ENCODE peak calls at places on chromosomes 12 and 14, in four cellular contexts. M is fibroblast of lung, V is breast epithelium, O is fibroblast of mammary gland. D is an unnamed sample.

GRCh38 chr12:122724641-122725243 is 5.9 kb downstream of the HCAR1 start:
- DNase-seq in M (no peak), V (no peak), O (no peak), D (no peak)

GRCh38 chr14:32561520-32561919 is 232.4 kb downstream of the AKAP6 start:
- DNase-seq in M (peak), V (no peak), O (peak), D (peak)

GRCh38 chr14:97280526-97280925 is 483.3 kb downstream of the VRK1 start:
- DNase-seq in M (peak), V (no peak), O (no peak), D (no peak)

GRCh38 chr12:50195832-50196231 is 28.7 kb upstream of the CERS5 start:
- DNase-seq in M (no peak), V (no peak), O (no peak), D (no peak)

GRCh38 chr14:92248638-92249037 is 74.3 kb upstream of the SLC24A4 start:
- DNase-seq in M (no peak), V (no peak), O (no peak), D (no peak)

GRCh38 chr14:95127531-95127911 is 29.8 kb downstream of the DICER1 start:
- DNase-seq in M (no peak), V (no peak), O (no peak), D (no peak)

GRCh38 chr12:124487065-124487833 is 80.2 kb downstream of the NCOR2 start:
- DNase-seq in M (no peak), V (no peak), O (no peak), D (peak)

GRCh38 chr12:6326316-6326959 is 15.4 kb downstream of the TNFRSF1A start:
- DNase-seq in M (no peak), V (no peak), O (peak), D (peak)

GRCh38 chr12:19927661-19928060 is 440.7 kb upstream of the PDE3A start:
- DNase-seq in M (peak), V (no peak), O (no peak), D (no peak)

DNA sequence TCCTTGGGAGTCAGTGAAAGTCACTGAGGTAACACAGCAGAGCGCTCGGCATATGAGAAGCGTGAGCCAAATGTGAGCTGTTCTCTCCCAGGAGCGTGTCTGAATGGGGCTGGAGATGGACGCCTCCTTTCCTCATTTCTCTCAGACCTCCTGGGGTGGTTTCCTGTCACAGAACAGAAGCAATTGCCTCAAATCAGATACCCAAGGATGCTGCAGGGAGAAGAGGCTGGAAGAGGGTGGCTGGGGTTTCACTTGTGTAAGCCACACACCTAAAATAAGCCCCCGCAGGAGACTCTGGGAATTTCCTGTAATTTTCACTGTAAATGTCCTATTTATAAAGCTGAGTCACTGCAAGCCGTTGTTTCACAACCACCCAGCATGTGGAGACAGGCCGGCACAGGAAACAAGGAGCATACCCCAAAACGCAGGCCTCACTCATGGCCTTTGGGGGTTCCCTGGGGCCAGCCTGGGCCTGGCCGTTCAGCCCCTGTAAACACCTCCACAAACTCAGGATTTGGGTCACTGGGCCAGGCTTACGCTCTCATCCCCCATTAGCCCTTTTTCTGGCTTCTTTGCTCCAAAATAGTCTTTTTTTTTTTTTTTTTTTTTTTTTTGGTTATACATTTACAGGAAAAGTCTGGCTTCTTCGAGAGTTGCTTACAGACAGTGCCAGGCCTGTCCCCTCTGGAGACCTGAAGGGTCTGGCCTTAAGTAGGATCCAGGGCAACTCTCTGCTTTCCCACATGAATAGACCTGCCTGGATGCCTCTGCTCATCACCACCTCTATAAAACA is 55.3 kb downstream of the VCPKMT start:
- DNase-seq in M (peak), V (no peak), O (peak), D (peak)
- TF ChIP-seq CTCF in M (peak), V (peak), O (peak), D (peak)

GRCh38 chr14:37591941-37592287 is 3.1 kb downstream of the FOXA1 start:
- DNase-seq in M (no peak), V (no peak), O (no peak), D (no peak)

GRCh38 chr14:37592288-37593274 is 2.5 kb downstream of the FOXA1 start:
- DNase-seq in M (no peak), V (peak), O (no peak), D (no peak)

GRCh38 chr14:37594238-37594915 is 672 bp downstream of the FOXA1 start:
- DNase-seq in M (peak), V (peak), O (peak), D (peak)

GRCh38 chr14:37594916-37595808 is at the start of the genes FOXA1 and TTC6:
- DNase-seq in M (peak), V (peak), O (peak), D (no peak)

DNA sequence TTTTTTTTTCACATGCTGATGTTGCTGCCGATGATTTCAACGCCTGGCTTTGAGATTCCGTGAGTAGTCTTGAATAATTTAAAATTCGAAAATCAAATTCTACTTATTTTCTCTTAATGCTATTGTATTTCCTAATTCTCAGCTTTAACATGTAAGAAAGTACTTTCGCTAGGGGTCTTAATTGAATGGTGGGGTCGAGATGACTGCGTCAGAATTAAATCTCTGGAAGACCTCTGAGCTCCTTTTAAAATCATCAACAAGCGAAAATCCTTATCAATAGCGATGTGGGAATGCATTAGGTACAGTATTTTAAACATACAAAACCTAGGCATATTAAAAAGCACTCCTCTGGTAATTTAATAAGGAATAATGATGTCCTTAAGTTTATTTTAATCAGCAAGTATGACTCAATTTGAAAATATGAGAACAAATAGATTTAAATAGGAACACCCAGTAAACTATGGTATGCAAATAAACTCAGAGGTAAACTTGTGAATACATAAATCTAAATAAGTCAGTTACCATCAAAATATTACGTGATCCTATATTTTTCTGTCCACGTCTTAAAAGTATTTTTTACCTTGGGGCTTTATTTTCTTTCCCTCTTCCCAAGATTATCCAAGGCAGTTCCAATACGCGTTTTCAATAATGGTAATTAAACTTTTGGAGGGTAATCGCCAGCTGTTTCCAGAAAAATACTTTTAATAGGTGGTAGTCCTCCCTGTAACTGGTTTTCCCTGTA is 1.4 kb downstream of the FOXA1 start:
- DNase-seq in M (no peak), V (no peak), O (no peak), D (no peak)
- H3K4me3 ChIP-seq in M (peak), V (peak), O (no peak), D (no peak)

DNA sequence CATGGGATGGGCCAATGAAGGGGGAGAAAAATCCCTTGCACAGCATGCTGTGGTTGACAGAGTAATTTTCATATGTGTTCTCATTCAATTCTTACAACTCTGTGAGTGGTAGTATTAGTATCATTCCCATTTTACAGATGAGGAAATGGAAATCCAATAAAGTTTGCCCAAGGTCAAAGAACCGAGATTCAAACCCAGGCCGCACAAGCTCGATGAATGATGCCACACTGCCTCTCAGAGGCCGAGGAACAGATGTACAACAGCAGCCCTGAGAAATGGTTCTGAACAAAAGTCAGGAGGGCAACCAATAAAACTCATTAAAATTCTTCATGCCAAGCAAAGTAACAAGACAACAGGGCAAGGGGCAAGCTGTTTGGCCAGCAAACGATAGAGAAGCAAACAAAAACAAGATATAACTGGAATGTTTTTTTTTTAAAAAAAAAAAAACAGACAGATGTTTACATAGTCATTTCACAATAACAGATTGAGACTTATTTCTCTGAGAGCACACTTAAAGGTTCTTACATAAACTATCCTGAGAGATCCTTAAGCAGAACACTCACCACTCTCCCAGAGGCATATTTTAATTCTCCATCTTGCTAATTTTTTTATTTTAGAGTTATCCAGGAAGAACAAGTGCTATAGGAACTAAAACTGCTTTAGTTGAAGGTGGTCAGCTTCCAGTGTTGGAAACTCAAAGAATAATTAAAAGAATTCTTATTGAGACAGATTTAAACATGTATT is 85.8 kb downstream of the EXOC5 start:
- DNase-seq in M (no peak), V (no peak), O (peak), D (peak)
- TF ChIP-seq CTCF in M (no peak), V (no peak), O (peak), D (peak)

GRCh38 chr14:77579065-77579464 is 37.4 kb downstream of the SPTLC2 start:
- DNase-seq in M (peak), V (no peak), O (peak), D (no peak)

GRCh38 chr14:77582511-77582910 is 33.9 kb downstream of the SPTLC2 start:
- DNase-seq in M (no peak), V (no peak), O (no peak), D (no peak)

GRCh38 chr14:77579760-77580159 is 36.7 kb downstream of the SPTLC2 start:
- DNase-seq in M (peak), V (no peak), O (no peak), D (no peak)

GRCh38 chr14:77580477-77580876 is 36.0 kb downstream of the SPTLC2 start:
- DNase-seq in M (peak), V (no peak), O (no peak), D (no peak)

GRCh38 chr14:77580964-77581505 is 35.4 kb downstream of the SPTLC2 start:
- DNase-seq in M (peak), V (no peak), O (peak), D (peak)
- H3K4me3 ChIP-seq in M (peak), V (peak), O (no peak), D (peak)

GRCh38 chr12:21826549-21826940 is 52.0 kb upstream of the KCNJ8 start:
- DNase-seq in M (no peak), V (no peak), O (no peak), D (no peak)
- TF ChIP-seq CTCF in M (no peak), V (no peak), O (no peak), D (no peak)

GRCh38 chr14:71693373-71693772 is 238.9 kb upstream of the RGS6 start:
- DNase-seq in M (peak), V (no peak), O (peak), D (peak)
- H3K4me3 ChIP-seq in M (no peak), V (no peak), O (no peak), D (no peak)

GRCh38 chr12:58032156-58032555 is 90.8 kb downstream of the ATP23 start:
- DNase-seq in M (no peak), V (no peak), O (no peak), D (no peak)
- TF ChIP-seq CTCF in M (no peak), V (no peak), O (no peak), D (no peak)

DNA sequence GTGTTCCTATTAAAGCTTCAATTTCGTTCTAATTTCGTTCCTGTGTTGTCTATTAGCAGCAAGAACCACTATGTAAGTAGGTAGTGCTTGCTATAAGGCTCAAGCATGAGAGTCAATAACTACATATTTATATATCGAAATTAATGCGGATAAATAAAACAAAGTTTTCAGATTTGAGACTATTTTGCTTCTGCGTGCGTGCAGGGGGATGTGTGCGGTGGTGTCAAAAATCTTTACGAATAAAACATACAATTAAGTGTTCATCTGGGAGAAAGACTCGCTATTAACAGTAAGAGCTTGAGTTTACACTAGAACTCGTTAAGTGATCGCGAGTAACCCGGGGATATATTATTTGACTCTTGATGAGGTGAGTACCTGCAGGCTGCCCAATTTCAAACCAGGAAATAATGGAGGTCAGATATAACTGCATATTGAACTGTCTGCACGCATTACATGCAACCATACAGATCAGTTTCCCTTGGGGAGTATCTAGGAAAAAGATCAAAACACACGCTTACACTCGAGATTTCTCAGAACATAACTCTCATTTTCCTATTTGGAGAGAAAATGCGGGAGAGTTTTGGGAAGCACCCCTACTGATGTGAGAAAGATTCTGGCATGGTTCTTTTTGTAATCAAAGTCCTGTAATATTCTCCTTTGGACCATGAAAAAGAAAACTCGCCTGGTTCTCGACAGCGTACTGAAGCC is 814 bp downstream of the TWF1 start:
- DNase-seq in M (peak), V (no peak), O (peak), D (peak)
- H3K4me3 ChIP-seq in M (peak), V (peak), O (peak), D (peak)

DNA sequence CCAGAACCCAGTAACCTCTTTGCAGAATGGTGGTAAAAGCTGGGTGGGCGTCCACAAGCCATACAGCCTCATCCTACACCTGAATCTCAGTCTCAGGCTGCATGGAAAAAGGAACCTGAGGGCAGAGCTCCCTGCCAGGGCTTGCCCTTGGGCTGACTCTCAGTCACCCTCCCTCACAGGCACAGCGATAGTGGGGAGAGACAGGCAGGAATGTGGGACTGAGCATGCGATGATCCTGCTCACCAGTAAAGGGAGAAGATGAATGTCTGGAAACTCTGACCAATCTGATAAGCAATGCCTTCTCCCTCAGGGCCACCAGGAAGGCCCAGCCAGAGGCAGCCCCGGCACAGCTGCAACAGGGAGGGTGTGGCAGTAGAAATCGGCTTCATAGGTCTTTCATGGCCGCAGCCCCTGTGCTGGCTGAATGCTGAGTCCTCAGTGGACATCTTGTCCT is 257.9 kb downstream of the PCNX1 start:
- DNase-seq in M (peak), V (no peak), O (no peak), D (peak)
- TF ChIP-seq CTCF in M (no peak), V (no peak), O (no peak), D (no peak)

GRCh38 chr14:55121146-55121545 is 7.9 kb upstream of the LGALS3 start:
- DNase-seq in M (no peak), V (no peak), O (no peak), D (no peak)
- H3K4me3 ChIP-seq in M (no peak), V (no peak), O (no peak), D (no peak)